ENCODE peak calls at places on chromosomes 1 and 21, in seven cellular contexts. U is fibroblast of mammary gland, K is endothelial cell of umbilical vein, N is cardiac muscle cell, W is IMR-90, T is GM23338, H is right lobe of liver. F is an unnamed sample.

GRCh38 chr21:38511662-38512243 is 13.5 kb upstream of the ERG start:
- DNase-seq in U (no peak), K (no peak), N (no peak), W (no peak), T (no peak), H (no peak), F (no peak)

GRCh38 chr1:43776043-43776761 is 68.9 kb downstream of the ST3GAL3 start:
- DNase-seq in U (peak), K (peak), N (peak), W (peak), T (no peak), H (no peak), F (no peak)

GRCh38 chr1:81600878-81601658 is 199.7 kb upstream of the ADGRL2 start:
- DNase-seq in U (no peak), K (no peak), N (no peak), W (no peak), T (no peak), H (no peak), F (no peak)

GRCh38 chr21:36873511-36873910 is 93.0 kb downstream of the HLCS start:
- DNase-seq in U (no peak), K (no peak), N (no peak), W (no peak), T (no peak), H (no peak), F (no peak)

GRCh38 chr1:165854101-165854845 is 26.9 kb downstream of the UCK2 start:
- DNase-seq in U (peak), K (peak), N (peak), W (peak), T (no peak), H (no peak), F (no peak)

GRCh38 chr1:100142343-100142742 is 9.4 kb downstream of the TRMT13 start:
- DNase-seq in U (no peak), K (no peak), N (no peak), W (no peak), T (no peak), H (no peak), F (no peak)

GRCh38 chr1:157154940-157155514 is 16.8 kb upstream of the ETV3 start:
- DNase-seq in U (peak), K (peak), N (peak), W (peak), T (peak), H (peak), F (no peak)

GRCh38 chr1:62530516-62531154 is 66.7 kb upstream of the ANGPTL3 start:
- DNase-seq in U (peak), K (peak), N (peak), W (peak), T (peak), H (peak), F (no peak)

GRCh38 chr1:36516372-36517018 is 33.8 kb upstream of the CSF3R start:
- DNase-seq in U (peak), K (peak), N (peak), W (peak), T (peak), H (peak), F (peak)

GRCh38 chr1:197063212-197063611 is 3.8 kb downstream of the F13B start:
- DNase-seq in U (no peak), K (no peak), N (peak), W (no peak), T (peak), H (no peak), F (no peak)

GRCh38 chr21:31108969-31109368 is 70.7 kb upstream of the KRTAP19-8 start:
- DNase-seq in U (peak), K (no peak), N (peak), W (peak), T (peak), H (no peak), F (no peak)

GRCh38 chr21:45747802-45748445 is 104.4 kb downstream of the PCBP3 start:
- DNase-seq in U (peak), K (no peak), N (peak), W (peak), T (peak), H (no peak), F (peak)

GRCh38 chr1:105914403-105914802 is 1142.1 kb upstream of the PRMT6 start:
- DNase-seq in U (no peak), K (no peak), N (no peak), W (no peak), T (no peak), H (peak), F (no peak)

GRCh38 chr1:37923551-37923889 is 23.3 kb downstream of the INPP5B start:
- DNase-seq in U (no peak), K (no peak), N (no peak), W (no peak), T (no peak), H (no peak), F (no peak)

DNA sequence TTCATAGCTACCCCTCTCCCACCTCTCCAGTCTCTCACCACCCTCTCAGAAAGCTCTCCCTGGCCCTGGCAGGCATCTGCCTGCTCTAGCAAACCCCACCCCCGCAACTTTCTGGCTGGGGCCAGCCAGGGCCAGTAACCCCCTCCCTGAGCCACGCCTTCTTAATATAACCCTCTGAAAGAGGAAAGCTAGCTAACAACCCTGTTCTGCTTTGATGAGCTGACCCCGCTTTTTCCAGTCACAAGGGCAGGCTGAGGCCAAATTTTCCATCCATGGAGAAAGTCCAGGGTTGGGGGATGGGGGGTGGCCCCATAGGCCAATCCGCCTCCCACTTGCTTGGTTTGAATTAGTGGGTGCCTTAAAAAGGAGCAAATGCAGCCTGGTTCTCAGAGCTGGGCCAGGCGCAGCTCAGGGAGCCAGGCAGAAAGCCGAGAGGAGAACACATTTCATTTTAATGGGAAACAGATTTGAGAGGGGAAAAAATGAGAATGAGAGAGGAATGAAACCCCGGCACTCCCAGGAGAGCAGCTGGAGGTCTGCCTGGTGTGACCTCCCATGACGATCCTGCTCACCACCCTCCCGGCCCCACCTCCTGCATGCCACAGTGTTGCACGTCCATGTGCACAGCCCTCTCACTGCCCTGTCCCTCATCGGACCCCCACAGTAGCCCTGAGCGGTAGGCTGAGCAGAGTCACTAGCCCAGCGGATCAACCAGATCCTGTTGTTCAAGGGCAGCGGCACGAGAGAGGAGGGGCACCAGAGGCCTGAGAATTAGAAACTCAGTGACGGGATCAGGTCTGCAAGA is 62.3 kb downstream of the OPTC start:
- DNase-seq in U (peak), K (no peak), N (peak), W (peak), T (peak), H (no peak), F (peak)
- H3K4me3 ChIP-seq in U (peak), K (no peak), N (no peak), W (no peak), T (peak), H (no peak), F (peak)

GRCh38 chr21:32278518-32279376 is at the start of gene MIS18A:
- DNase-seq in U (peak), K (peak), N (peak), W (peak), T (peak), H (peak), F (peak)
- TF ChIP-seq CTCF in U (no peak), K (no peak), N (peak), W (no peak), T (no peak), H (no peak), F (no peak)

GRCh38 chr1:230979389-230979716 is 459 bp downstream of the ARV1 start:
- DNase-seq in U (no peak), K (no peak), N (no peak), W (no peak), T (no peak), H (no peak), F (no peak)

GRCh38 chr1:230982698-230983097 is 3.8 kb downstream of the ARV1 start:
- DNase-seq in U (peak), K (no peak), N (peak), W (peak), T (no peak), H (no peak), F (no peak)

GRCh38 chr1:230977781-230978490 is 725 bp downstream of the TTC13 start:
- DNase-seq in U (peak), K (no peak), N (peak), W (peak), T (peak), H (peak), F (no peak)

GRCh38 chr1:230978491-230979388 is at the start of the genes ARV1 and TTC13:
- DNase-seq in U (peak), K (peak), N (peak), W (peak), T (peak), H (peak), F (peak)

DNA sequence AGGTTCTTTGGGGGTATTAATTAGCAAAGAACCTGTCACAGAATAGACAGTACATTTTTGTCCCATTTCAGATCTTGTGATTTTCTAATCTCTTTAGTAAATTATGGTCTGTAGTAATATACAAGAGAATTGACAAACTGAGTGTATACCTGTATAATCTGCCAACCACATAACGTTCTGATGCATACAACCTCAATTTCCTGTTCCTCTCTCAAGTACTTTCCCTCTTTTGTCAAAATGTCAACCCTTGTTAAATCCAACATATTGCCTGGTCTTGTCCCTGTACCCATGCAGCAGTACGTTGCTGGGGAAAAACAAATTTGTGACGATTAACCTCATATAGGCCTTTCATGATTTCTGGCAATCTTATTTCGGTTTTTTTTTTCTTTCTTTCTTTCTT is 1.1 kb downstream of the ARV1 start:
- DNase-seq in U (no peak), K (no peak), N (no peak), W (no peak), T (no peak), H (no peak), F (no peak)
- H3K4me3 ChIP-seq in U (peak), K (no peak), N (peak), W (no peak), T (peak), H (no peak), F (peak)

DNA sequence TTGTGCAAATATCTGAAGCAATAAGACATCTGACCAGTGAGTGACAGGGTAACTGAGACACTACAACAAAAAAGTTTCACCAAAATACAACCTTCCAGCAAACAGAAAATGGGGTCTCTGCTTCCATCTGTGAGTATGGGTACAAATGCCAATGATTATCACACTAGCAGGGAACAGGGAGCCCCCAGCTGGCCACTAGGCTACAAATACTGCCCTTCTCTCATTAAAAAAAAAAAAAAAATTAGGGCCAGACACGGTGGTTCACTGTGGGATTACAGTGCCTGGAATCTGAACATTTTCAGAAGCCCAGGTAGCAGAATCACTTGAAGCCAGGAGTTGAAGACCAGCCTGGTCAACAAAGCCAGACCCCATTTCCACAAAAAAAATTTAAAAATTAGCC is 48.4 kb upstream of the EDARADD start:
- DNase-seq in U (no peak), K (no peak), N (peak), W (no peak), T (peak), H (no peak), F (no peak)
- TF ChIP-seq CTCF in U (peak), K (peak), N (peak), W (no peak), T (peak), H (peak), F (no peak)

GRCh38 chr21:9755611-9756010 is 765.8 kb upstream of the TPTE start:
- DNase-seq in U (no peak), K (no peak), N (no peak), W (no peak), T (no peak), H (no peak), F (peak)
- H3K4me3 ChIP-seq in U (no peak), K (no peak), N (no peak), W (no peak), T (no peak), H (no peak), F (no peak)

GRCh38 chr1:234691567-234691966 is 81.6 kb upstream of the IRF2BP2 start:
- DNase-seq in U (peak), K (peak), N (no peak), W (peak), T (no peak), H (no peak), F (no peak)
- TF ChIP-seq CTCF in U (peak), K (no peak), N (peak), W (peak), T (no peak), H (no peak), F (no peak)

DNA sequence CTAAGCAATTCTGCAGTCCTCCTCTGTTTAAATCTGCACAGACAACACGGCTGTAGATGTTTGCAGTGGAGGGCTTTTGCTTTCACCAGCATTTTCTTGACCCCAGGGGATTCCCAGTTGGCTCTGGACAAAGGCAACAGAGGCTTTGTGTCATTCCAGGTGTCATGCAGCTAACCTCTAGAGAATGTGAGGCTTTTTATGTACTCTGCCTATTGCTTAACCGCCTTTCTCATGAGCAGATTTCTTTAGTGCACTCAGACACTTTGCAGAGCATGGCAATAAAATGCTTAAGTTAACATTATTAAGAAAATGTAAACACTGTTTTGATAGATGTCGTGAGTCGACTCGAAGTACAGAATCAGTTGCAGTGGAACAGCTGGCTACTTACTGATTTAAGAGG is 783.2 kb upstream of the NEGR1 start:
- DNase-seq in U (no peak), K (no peak), N (no peak), W (no peak), T (peak), H (no peak), F (no peak)
- H3K4me3 ChIP-seq in U (no peak), K (no peak), N (no peak), W (no peak), T (no peak), H (no peak), F (no peak)

DNA sequence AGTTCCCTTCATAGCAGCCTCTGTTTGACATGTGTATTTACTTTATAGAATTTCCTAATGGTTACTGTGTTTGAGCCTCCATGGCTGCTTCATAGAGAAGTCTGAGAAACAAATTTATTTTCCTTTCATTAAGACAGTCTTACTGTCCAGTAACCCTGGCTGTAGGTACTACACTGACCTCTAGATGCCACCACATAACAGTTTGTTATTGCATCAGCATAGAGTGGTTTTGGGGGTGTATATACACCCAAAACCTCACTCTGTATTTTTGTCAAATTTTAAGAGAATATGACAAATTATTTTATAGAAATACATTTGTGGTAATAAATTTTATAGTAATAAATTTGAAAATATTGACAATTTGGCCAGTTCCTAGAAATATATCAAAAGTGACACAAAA is 57.3 kb downstream of the OBSCN start:
- DNase-seq in U (peak), K (peak), N (peak), W (peak), T (no peak), H (no peak), F (no peak)
- TF ChIP-seq CTCF in U (peak), K (peak), N (peak), W (peak), T (peak), H (peak), F (no peak)

DNA sequence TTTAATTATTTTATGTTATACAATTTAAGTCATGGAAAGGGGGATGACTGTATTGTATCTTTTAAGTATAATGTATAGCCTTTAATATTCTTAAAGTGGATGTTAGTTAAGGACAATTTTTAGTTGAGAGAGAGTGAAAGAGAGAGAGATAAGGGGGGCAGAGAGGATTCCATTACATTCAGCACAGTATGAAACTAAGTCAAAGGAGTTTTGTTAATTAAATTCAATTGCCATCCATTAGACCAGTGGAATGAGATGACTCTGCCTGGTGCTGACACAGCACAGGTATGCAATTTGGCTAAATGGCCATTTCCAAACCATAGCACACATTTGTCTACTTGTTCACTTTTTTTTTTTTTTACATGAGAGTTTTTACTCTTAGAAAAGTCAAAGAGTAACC is 27.5 kb downstream of the NFIA start:
- DNase-seq in U (no peak), K (no peak), N (no peak), W (no peak), T (no peak), H (no peak), F (no peak)
- H3K4me3 ChIP-seq in U (no peak), K (no peak), N (no peak), W (no peak), T (no peak), H (no peak), F (no peak)

F was measured in coronary artery.